ENCODE peak calls at places on chromosome 19, in nine cellular contexts. R is heart left ventricle, Q is psoas muscle, C is HCT116, F is adrenal gland, Z is upper lobe of right lung, U is prostate gland, D is uterus, V is RWPE2. I is an unnamed sample.

GRCh38 chr19:33396701-33397535 is 23.4 kb downstream of the CEBPG start:
- DNase-seq in U (no peak), C (no peak), F (no peak), Q (peak; percentile 22), Z (peak; percentile 62), D (no peak), R (peak; percentile 37), V (peak; percentile 62), I (peak; percentile 60)

GRCh38 chr19:54928299-54928698 is 19.0 kb downstream of the NLRP7 start:
- DNase-seq in V (no peak), F (no peak), Z (no peak), Q (no peak), R (no peak), U (no peak), D (no peak), C (peak; percentile 6), I (no peak)

GRCh38 chr19:51497666-51498065 is 3.9 kb downstream of the SIGLEC12 start:
- DNase-seq in U (no peak), Z (no peak), D (no peak), F (no peak), Q (no peak), R (no peak), V (no peak), C (no peak), I (no peak)

GRCh38 chr19:23203841-23204344 is 46.3 kb downstream of the ZNF724 start:
- DNase-seq in C (no peak), V (no peak), Z (no peak), Q (peak; percentile 46), D (no peak), F (no peak), U (no peak), R (peak; percentile 57), I (peak; percentile 20)

GRCh38 chr19:8486661-8487136 is 15.7 kb downstream of the PRAM1 start:
- DNase-seq in V (no peak), R (no peak), Z (peak; percentile 52), D (no peak), F (no peak), Q (no peak), C (no peak), U (no peak), I (no peak)

GRCh38 chr19:13689050-13689449 is 75.3 kb upstream of the MRI1 start:
- DNase-seq in Z (no peak), Q (no peak), R (no peak), U (no peak), F (no peak), V (no peak), C (peak; percentile 61), D (no peak), I (no peak)

GRCh38 chr19:54354761-54355160 is 10.0 kb downstream of the LAIR1 start:
- DNase-seq in Q (no peak), Z (no peak), C (no peak), V (no peak), R (no peak), D (no peak), U (no peak), F (no peak), I (no peak)

GRCh38 chr19:29529646-29530548 is 4.1 kb downstream of the VSTM2B start:
- DNase-seq in C (no peak), V (no peak), R (no peak), Q (no peak), D (no peak), U (no peak), Z (peak; percentile 54), F (no peak), I (no peak)

GRCh38 chr19:31554360-31554759 is 205.1 kb upstream of the TSHZ3 start:
- DNase-seq in U (no peak), C (no peak), Z (no peak), F (no peak), Q (no peak), R (no peak), D (no peak), V (no peak), I (no peak)

GRCh38 chr19:368624-369020 is 24.0 kb upstream of the MIER2 start:
- DNase-seq in Z (no peak), D (no peak), U (no peak), C (no peak), R (no peak), V (peak; percentile 7), Q (no peak), F (no peak), I (no peak)

GRCh38 chr19:33883869-33884519 is 87.3 kb downstream of the KCTD15 start:
- DNase-seq in Z (no peak), U (no peak), V (no peak), F (peak; percentile 20), R (peak; percentile 45), D (no peak), C (no peak), Q (no peak), I (no peak)

GRCh38 chr19:49301165-49301865 is 23.7 kb downstream of the SLC6A16 start:
- DNase-seq in V (no peak), Z (peak; percentile 91), Q (peak; percentile 71), C (peak; percentile 48), F (peak; percentile 67), U (peak; percentile 46), D (peak; percentile 42), R (peak; percentile 76), I (peak; percentile 81)

GRCh38 chr19:38920529-38921419 is 8.8 kb upstream of the CCER2 start:
- DNase-seq in Q (no peak), R (no peak), Z (no peak), C (no peak), V (no peak), D (no peak), U (no peak), F (no peak), I (no peak)

GRCh38 chr19:7904074-7905020 is 670 bp downstream of the MAP2K7 start:
- DNase-seq in F (peak; percentile 78), V (peak; percentile 41), Z (peak; percentile 85), D (peak; percentile 58), Q (peak; percentile 70), C (no peak), R (peak; percentile 69), U (no peak), I (peak; percentile 42)

GRCh38 chr19:6671960-6672359 is 2.0 kb upstream of the TNFSF14 start:
- DNase-seq in D (no peak), R (no peak), U (no peak), Q (no peak), C (no peak), V (no peak), F (no peak), Z (no peak), I (no peak)

GRCh38 chr19:6676288-6676687 is 6.3 kb upstream of the TNFSF14 start:
- DNase-seq in Q (no peak), U (no peak), C (no peak), V (no peak), D (no peak), R (no peak), F (no peak), Z (no peak), I (no peak)

GRCh38 chr19:6668696-6669095 is 1.3 kb downstream of the TNFSF14 start:
- DNase-seq in R (no peak), V (no peak), F (no peak), C (no peak), D (no peak), U (no peak), Z (no peak), Q (no peak), I (no peak)

GRCh38 chr19:6674868-6675305 is 4.9 kb upstream of the TNFSF14 start:
- DNase-seq in Z (peak; percentile 76), V (no peak), C (no peak), D (peak; percentile 28), U (no peak), Q (peak; percentile 49), R (peak; percentile 51), F (peak; percentile 61), I (peak; percentile 73)

DNA sequence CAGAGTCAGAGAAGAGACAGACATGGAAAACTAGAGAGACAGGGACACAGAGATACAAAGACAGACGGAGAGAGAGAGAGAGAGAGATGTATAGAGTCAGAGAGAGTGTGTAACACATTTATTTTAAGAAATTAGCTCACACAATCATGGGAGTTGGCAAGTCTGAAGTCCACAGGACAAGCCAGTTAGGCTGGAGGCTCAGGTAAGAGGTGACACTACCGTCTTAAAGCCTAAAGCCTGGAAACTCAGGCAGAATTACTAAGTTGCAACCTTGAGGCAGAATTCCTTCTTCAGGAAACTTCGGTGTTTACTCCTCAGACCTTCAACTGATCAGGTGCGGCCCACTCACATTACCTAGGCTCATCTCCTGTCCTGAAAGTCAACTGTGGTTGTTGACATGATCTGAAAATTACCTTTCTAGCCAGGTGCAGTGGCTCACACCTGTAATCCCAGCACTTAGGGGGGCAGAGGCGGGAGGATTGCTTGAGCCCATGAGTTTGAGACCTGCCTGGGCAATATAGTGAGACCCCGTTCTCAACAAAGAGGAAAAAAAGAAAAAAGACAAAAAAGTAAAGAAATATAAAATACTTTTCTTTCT is 2.8 kb upstream of the TNFSF14 start:
- DNase-seq in D (no peak), Z (no peak), U (no peak), F (no peak), C (no peak), V (no peak), R (no peak), Q (no peak), I (no peak)
- H3K4me1 ChIP-seq in D (no peaks in the 10 kb centered on the region), Z (no peaks in the 10 kb centered on the region), U (no peaks in the 10 kb centered on the region), F (no peaks in the 10 kb centered on the region), C (peaks cover 18% of the 10 kb centered on the region), V (peaks cover 5% of the 10 kb centered on the region), R (no peaks in the 10 kb centered on the region), Q (no peaks in the 10 kb centered on the region), I (no peaks in the 10 kb centered on the region)

DNA sequence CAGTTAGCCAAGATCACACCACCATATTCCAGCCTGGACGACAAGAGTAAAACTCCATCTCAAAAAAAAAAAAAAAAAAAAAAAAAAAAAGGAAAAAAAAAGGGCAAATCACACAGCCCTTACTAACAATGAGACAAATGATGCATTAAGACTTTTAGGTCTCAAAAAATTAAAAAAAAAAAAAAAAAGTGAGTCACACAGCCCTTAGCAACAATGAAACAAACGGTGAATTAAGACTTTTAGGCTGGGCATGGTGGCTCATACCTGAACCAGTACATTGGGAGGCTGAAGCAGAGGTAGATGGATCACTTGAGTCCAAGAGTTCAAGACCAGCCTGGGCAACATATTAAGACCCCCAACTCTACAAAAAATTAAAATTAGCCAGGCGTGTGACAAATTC is 32.4 kb upstream of the EIF3G start:
- DNase-seq in R (no peak), Q (no peak), U (no peak), C (no peak), D (no peak), F (no peak), V (no peak), Z (no peak), I (no peak)
- H3K4me3 ChIP-seq in R (no peak overlapping the region), Q (no peak overlapping the region), U (no peak overlapping the region), C (no peak overlapping the region), D (no peak overlapping the region), F (no peak overlapping the region), V (no peak overlapping the region), Z (no peak overlapping the region), I (no peak overlapping the region)

DNA sequence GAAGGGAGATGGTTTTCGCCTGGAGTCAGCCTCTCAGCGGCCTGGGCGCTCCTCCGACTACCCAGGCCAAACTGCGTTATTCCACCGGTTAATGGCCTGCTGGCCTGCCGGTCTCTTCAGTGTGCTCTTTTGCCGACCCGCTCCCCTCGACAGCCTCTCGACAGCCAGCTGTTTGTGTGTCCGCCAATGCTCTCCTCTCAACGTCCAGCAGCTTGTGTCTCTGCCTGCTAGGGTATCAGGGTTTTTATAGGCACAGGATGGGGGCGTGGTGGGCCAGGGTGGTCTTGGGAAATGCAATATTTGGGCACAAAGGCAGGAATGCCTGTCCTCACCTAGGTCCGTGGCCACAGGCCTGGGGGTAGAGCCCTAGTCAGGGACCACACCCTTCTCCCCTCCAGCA is 1.5 kb upstream of the ZNF235 start:
- DNase-seq in V (no peak), C (no peak), F (no peak), R (no peak), Z (no peak), Q (no peak), D (no peak), U (no peak), I (no peak)
- H3K36me3 ChIP-seq in V (peaks cover 9% of the 10 kb centered on the region), C (no peaks in the 10 kb centered on the region), F (peaks cover 8% of the 10 kb centered on the region), R (peaks cover 12% of the 10 kb centered on the region), Z (no peaks in the 10 kb centered on the region), Q (no peaks in the 10 kb centered on the region), D (no peaks in the 10 kb centered on the region), U (no peaks in the 10 kb centered on the region), I (peaks cover 14% of the 10 kb centered on the region)

GRCh38 chr19:16892868-16893685 is 4.3 kb downstream of the F2RL3 start:
- DNase-seq in Z (no peak), U (no peak), C (no peak), F (no peak), D (no peak), Q (no peak), V (no peak), R (no peak), I (no peak)
- H3K4me1 ChIP-seq in Z (peaks cover 20% of the 10 kb centered on the region), U (peaks cover 6% of the 10 kb centered on the region), C (peaks cover 4% of the 10 kb centered on the region), F (peaks cover 10% of the 10 kb centered on the region), D (peaks cover 7% of the 10 kb centered on the region), Q (peaks cover 4% of the 10 kb centered on the region), V (no peaks in the 10 kb centered on the region), R (no peaks in the 10 kb centered on the region), I (no peaks in the 10 kb centered on the region)